ENCODE peak calls at places on chromosomes 5 and 9, in eight cellular contexts. H is CD4-positive, alpha-beta T cell; S is NB4; B is stimulated activated CD4-positive, alpha-beta T cell treated with anti-CD3 and anti-CD28 coated beads, Interleukin-1b, Interleukin-23, amount 100 ng/mL, for 48 hours; W is NCI-H2081; N is NCI-H1105; O is effector memory CD8-positive, alpha-beta T cell; U is RPMI8226. E is an unnamed sample.

GRCh38 chr9:131578778-131579504 is 33.6 kb downstream of the PRRT1B start:
- DNase-seq in H (peak), S (peak), B (peak), W (no peak), N (no peak), O (peak), U (no peak), E (peak)

GRCh38 chr9:83957029-83957513 is 22.9 kb downstream of the HNRNPK start:
- DNase-seq in H (no peak), S (no peak), B (no peak), W (no peak), N (no peak), O (no peak), U (no peak), E (no peak)

GRCh38 chr5:74432240-74432639 is 208.3 kb downstream of the ENC1 start:
- DNase-seq in H (no peak), S (no peak), B (no peak), W (peak), N (peak), O (no peak), U (no peak), E (no peak)

GRCh38 chr5:135324160-135324559 is 74.9 kb downstream of the MACROH2A1 start:
- DNase-seq in H (no peak), S (no peak), B (no peak), W (no peak), N (no peak), O (no peak), U (no peak), E (no peak)

GRCh38 chr5:38468202-38468656 is 88.2 kb downstream of the LIFR start:
- DNase-seq in H (no peak), S (no peak), B (no peak), W (no peak), N (no peak), O (no peak), U (no peak), E (no peak)

GRCh38 chr5:52504584-52505240 is 283.0 kb upstream of the ITGA1 start:
- DNase-seq in H (no peak), S (no peak), B (no peak), W (no peak), N (peak), O (no peak), U (no peak), E (no peak)

GRCh38 chr5:133025804-133026663 is at the start of gene ZCCHC10:
- DNase-seq in H (peak), S (peak), B (peak), W (peak), N (peak), O (peak), U (peak), E (peak)

GRCh38 chr5:142110046-142110531 is 1.5 kb downstream of the NDFIP1 start:
- DNase-seq in H (no peak), S (peak), B (peak), W (no peak), N (no peak), O (no peak), U (peak), E (no peak)

GRCh38 chr5:10297646-10298204 is 10.0 kb downstream of the CMBL start:
- DNase-seq in H (no peak), S (no peak), B (no peak), W (peak), N (no peak), O (no peak), U (no peak), E (no peak)

GRCh38 chr9:74497750-74498615 is 848 bp downstream of the RORB start:
- DNase-seq in H (no peak), S (no peak), B (no peak), W (no peak), N (peak), O (no peak), U (no peak), E (no peak)

GRCh38 chr9:127828262-127829031 is 25.8 kb downstream of the FPGS start:
- DNase-seq in H (no peak), S (peak), B (no peak), W (no peak), N (no peak), O (no peak), U (no peak), E (no peak)

GRCh38 chr5:3122216-3122615 is 370.7 kb upstream of the IRX2 start:
- DNase-seq in H (no peak), S (no peak), B (no peak), W (no peak), N (no peak), O (no peak), U (no peak), E (no peak)

GRCh38 chr5:157358871-157359270 is 92.9 kb downstream of the CYFIP2 start:
- DNase-seq in H (no peak), S (no peak), B (no peak), W (no peak), N (no peak), O (no peak), U (no peak), E (no peak)

GRCh38 chr9:106861585-106862114 is 1.3 kb upstream of the ZNF462 start:
- DNase-seq in H (no peak), S (no peak), B (no peak), W (no peak), N (no peak), O (no peak), U (no peak), E (no peak)

GRCh38 chr9:100852088-100852487 is 176.4 kb upstream of the PLPPR1 start:
- DNase-seq in H (no peak), S (no peak), B (no peak), W (no peak), N (no peak), O (no peak), U (no peak), E (no peak)

GRCh38 chr9:17942498-17942897 is 363.6 kb downstream of the SH3GL2 start:
- DNase-seq in H (no peak), S (no peak), B (no peak), W (peak), N (peak), O (no peak), U (peak), E (no peak)

GRCh38 chr9:38079410-38080105 is 10.5 kb upstream of the SHB start:
- DNase-seq in H (no peak), S (no peak), B (no peak), W (no peak), N (no peak), O (no peak), U (no peak), E (no peak)

GRCh38 chr5:71873202-71873601 is 154.1 kb downstream of the CARTPT start:
- DNase-seq in H (no peak), S (no peak), B (no peak), W (no peak), N (peak), O (no peak), U (no peak), E (no peak)

GRCh38 chr5:157842185-157842584 is 16.8 kb downstream of the CLINT1 start:
- DNase-seq in H (no peak), S (no peak), B (no peak), W (no peak), N (no peak), O (no peak), U (no peak), E (no peak)

GRCh38 chr5:77560677-77561263 is 68.7 kb upstream of the WDR41 start:
- DNase-seq in H (no peak), S (peak), B (no peak), W (peak), N (peak), O (no peak), U (peak), E (peak)

GRCh38 chr5:141182248-141182647 is at the start of gene PCDHB16:
- DNase-seq in H (no peak), S (no peak), B (no peak), W (peak), N (no peak), O (no peak), U (no peak), E (no peak)

GRCh38 chr5:149857499-149857898 is 87.1 kb downstream of the PDE6A start:
- DNase-seq in H (no peak), S (no peak), B (no peak), W (no peak), N (no peak), O (no peak), U (peak), E (no peak)

GRCh38 chr5:79518718-79519117 is 4.8 kb upstream of the HOMER1 start:
- DNase-seq in H (no peak), S (no peak), B (no peak), W (no peak), N (no peak), O (no peak), U (no peak), E (no peak)

GRCh38 chr5:122126711-122127385 is 2.5 kb upstream of the ZNF474 start:
- DNase-seq in H (no peak), S (no peak), B (no peak), W (no peak), N (no peak), O (no peak), U (no peak), E (no peak)

GRCh38 chr5:157689942-157690689 is 18.8 kb downstream of the C5orf52 start:
- DNase-seq in H (peak), S (no peak), B (peak), W (no peak), N (no peak), O (peak), U (no peak), E (no peak)

GRCh38 chr9:130699047-130699446 is 5.5 kb downstream of the EXOSC2 start:
- DNase-seq in H (no peak), S (no peak), B (no peak), W (no peak), N (no peak), O (no peak), U (no peak), E (no peak)

GRCh38 chr5:135110941-135111596 is 77.0 kb upstream of the PITX1 start:
- DNase-seq in H (no peak), S (no peak), B (no peak), W (no peak), N (no peak), O (no peak), U (no peak), E (no peak)

GRCh38 chr5:149999866-150000260 is 591 bp downstream of the TIGD6 start:
- DNase-seq in H (no peak), S (no peak), B (no peak), W (no peak), N (no peak), O (no peak), U (no peak), E (no peak)

GRCh38 chr9:133470427-133470924 is 8.4 kb downstream of the SLC2A6 start:
- DNase-seq in H (no peak), S (peak), B (no peak), W (no peak), N (no peak), O (no peak), U (no peak), E (no peak)

GRCh38 chr9:88819471-88819870 is 171.8 kb upstream of the S1PR3 start:
- DNase-seq in H (no peak), S (no peak), B (no peak), W (no peak), N (no peak), O (no peak), U (no peak), E (no peak)

GRCh38 chr5:72160299-72160698 is 53.0 kb downstream of the MAP1B start:
- DNase-seq in H (no peak), S (no peak), B (no peak), W (no peak), N (no peak), O (no peak), U (no peak), E (no peak)

GRCh38 chr5:6439588-6440550 is 8.8 kb upstream of the UBE2QL1 start:
- DNase-seq in H (no peak), S (no peak), B (no peak), W (no peak), N (no peak), O (no peak), U (no peak), E (no peak)

GRCh38 chr9:135211524-135211890 is 124.0 kb downstream of the OLFM1 start:
- DNase-seq in H (no peak), S (no peak), B (no peak), W (no peak), N (no peak), O (no peak), U (no peak), E (no peak)

GRCh38 chr9:18981471-18982245 is 51.4 kb downstream of the SAXO1 start:
- DNase-seq in H (no peak), S (no peak), B (no peak), W (no peak), N (no peak), O (no peak), U (no peak), E (no peak)

GRCh38 chr5:97192580-97193421 is 9.8 kb upstream of the RIOK2 start:
- DNase-seq in H (no peak), S (peak), B (no peak), W (peak), N (no peak), O (no peak), U (peak), E (no peak)

GRCh38 chr9:135225619-135226228 is 138.3 kb downstream of the OLFM1 start:
- DNase-seq in H (no peak), S (no peak), B (no peak), W (no peak), N (no peak), O (no peak), U (no peak), E (no peak)